ENCODE peak calls at places on chromosomes 5 and 9, in six cellular contexts. R is heart left ventricle, F is upper lobe of right lung, D is heart right ventricle, Q is WERI-Rb-1, W is prostate gland. P is an unnamed sample.

GRCh38 chr9:78218890-78219289 is 17.0 kb upstream of the CEP78 start:
- DNase-seq in F (no peak), D (no peak), R (no peak), W (no peak), Q (no peak), P (no peak)

GRCh38 chr9:71916834-71917534 is 5.5 kb downstream of the C9orf85 start:
- DNase-seq in F (no peak), D (no peak), R (no peak), Q (no peak), W (no peak), P (no peak)

GRCh38 chr5:78787763-78788162 is 139.2 kb upstream of the LHFPL2 start:
- DNase-seq in D (no peak), Q (no peak), W (no peak), R (no peak), F (no peak), P (peak)

GRCh38 chr5:65742565-65743231 is 20.7 kb downstream of the NLN start:
- DNase-seq in Q (no peak), F (no peak), D (no peak), R (no peak), W (no peak), P (peak)

GRCh38 chr5:90802695-90803317 is 244.2 kb downstream of the ADGRV1 start:
- DNase-seq in F (no peak), D (peak), W (peak), R (no peak), Q (peak), P (peak)

GRCh38 chr9:114583371-114583770 is 4.2 kb upstream of the ATP6V1G1 start:
- DNase-seq in W (no peak), D (no peak), Q (no peak), F (no peak), R (no peak), P (no peak)

GRCh38 chr9:95157491-95158151 is 159.9 kb downstream of the FANCC start:
- DNase-seq in D (peak), R (no peak), F (no peak), W (peak), Q (no peak), P (peak)

GRCh38 chr9:124553738-124554137 is 46.5 kb upstream of the NR5A1 start:
- DNase-seq in Q (no peak), W (no peak), D (no peak), R (no peak), F (no peak), P (peak)

GRCh38 chr9:100714372-100715099 is 136.7 kb downstream of the CAVIN4 start:
- DNase-seq in R (no peak), D (peak), W (peak), F (no peak), Q (peak), P (peak)

GRCh38 chr5:170477906-170478305 is 25.9 kb upstream of the KCNIP1 start:
- DNase-seq in W (no peak), D (no peak), Q (no peak), R (no peak), F (no peak), P (no peak)

GRCh38 chr9:101512116-101512515 is 21.5 kb upstream of the RNF20 start:
- DNase-seq in D (no peak), Q (no peak), W (no peak), F (no peak), R (no peak), P (no peak)

GRCh38 chr9:77944556-77945261 is 86.9 kb downstream of the GNAQ start:
- DNase-seq in D (peak), R (no peak), W (peak), F (peak), Q (no peak), P (no peak)

GRCh38 chr5:31133488-31133887 is 60.0 kb upstream of the CDH6 start:
- DNase-seq in Q (no peak), W (no peak), D (no peak), R (no peak), F (no peak), P (peak)

GRCh38 chr5:149664666-149665415 is 65.3 kb upstream of the PPARGC1B start:
- DNase-seq in Q (no peak), R (no peak), W (no peak), F (no peak), D (no peak), P (no peak)

GRCh38 chr9:93024646-93024910 is 33.9 kb upstream of the SUSD3 start:
- DNase-seq in W (no peak), D (no peak), R (no peak), Q (no peak), F (no peak), P (no peak)

GRCh38 chr9:93022066-93022465 is 36.4 kb upstream of the SUSD3 start:
- DNase-seq in W (no peak), F (no peak), R (no peak), Q (no peak), D (no peak), P (no peak)

GRCh38 chr9:93024986-93025630 is 33.4 kb upstream of the SUSD3 start:
- DNase-seq in D (no peak), W (no peak), R (no peak), Q (no peak), F (no peak), P (no peak)

GRCh38 chr9:93022721-93023520 is 35.6 kb upstream of the SUSD3 start:
- DNase-seq in W (no peak), Q (no peak), D (no peak), R (no peak), F (no peak), P (no peak)

GRCh38 chr9:93023521-93023815 is 35.0 kb upstream of the SUSD3 start:
- DNase-seq in D (no peak), R (no peak), F (no peak), W (no peak), Q (no peak), P (no peak)
- TF ChIP-seq CTCF in D (no peak), R (no peak), F (no peak), W (no peak), Q (no peak), P (no peak)

GRCh38 chr9:91894023-91894422 is 56.0 kb downstream of the ROR2 start:
- DNase-seq in D (no peak), W (no peak), R (no peak), F (no peak), Q (no peak), P (no peak)
- H3K4me3 ChIP-seq in D (no peak), W (no peak), R (no peak), F (no peak), Q (no peak), P (no peak)

GRCh38 chr5:124744170-124744911 is 2.1 kb downstream of the ZNF608 start:
- DNase-seq in F (peak), R (peak), W (peak), D (peak), Q (peak), P (peak)
- TF ChIP-seq CTCF in F (no peak), R (no peak), W (no peak), D (no peak), Q (no peak), P (peak)

GRCh38 chr5:127008300-127008975 is 21.9 kb downstream of the MARCHF3 start:
- DNase-seq in W (no peak), R (no peak), F (no peak), Q (no peak), D (peak), P (no peak)
- H3K4me3 ChIP-seq in W (no peak), R (no peak), F (no peak), Q (no peak), D (no peak), P (no peak)

GRCh38 chr5:52800394-52801213 is 12.9 kb downstream of the ITGA1 start:
- DNase-seq in D (peak), F (peak), R (peak), W (peak), Q (peak), P (peak)
- TF ChIP-seq CTCF in D (no peak), F (no peak), R (no peak), W (peak), Q (peak), P (peak)

GRCh38 chr9:136978865-136979544 is 1.7 kb downstream of the PTGDS start:
- DNase-seq in F (no peak), W (no peak), R (no peak), D (no peak), Q (no peak), P (no peak)
- H3K4me3 ChIP-seq in F (no peak), W (no peak), R (no peak), D (peak), Q (no peak), P (no peak)

GRCh38 chr5:13659391-13659790 is 285.1 kb downstream of the DNAH5 start:
- DNase-seq in R (no peak), D (no peak), F (no peak), W (no peak), Q (no peak), P (peak)

GRCh38 chr5:13664377-13664776 is 280.1 kb downstream of the DNAH5 start:
- DNase-seq in Q (no peak), F (no peak), D (no peak), R (no peak), W (no peak), P (peak)

GRCh38 chr5:13662646-13663045 is 281.8 kb downstream of the DNAH5 start:
- DNase-seq in R (no peak), D (no peak), W (no peak), F (no peak), Q (no peak), P (peak)

GRCh38 chr5:13658761-13659160 is 285.7 kb downstream of the DNAH5 start:
- DNase-seq in F (no peak), D (no peak), Q (no peak), W (no peak), R (no peak), P (no peak)

DNA sequence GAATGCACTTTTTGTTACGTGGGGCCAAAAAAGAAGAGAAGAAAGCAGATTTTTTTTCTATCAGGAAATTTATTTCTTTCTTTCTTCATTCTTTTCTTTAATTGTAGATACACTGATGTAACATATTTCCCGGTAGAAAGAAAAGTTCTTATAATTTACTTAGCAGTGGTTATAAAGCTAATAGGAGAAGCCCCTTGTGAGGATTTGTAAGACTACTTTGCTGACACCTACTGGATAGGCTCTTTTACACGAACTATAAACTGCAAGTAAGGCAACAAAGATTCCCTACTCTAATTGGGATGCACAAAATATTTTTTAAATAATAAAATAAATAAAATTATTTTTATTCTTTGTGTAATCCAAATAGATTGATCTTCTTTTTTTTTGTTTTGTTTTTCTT is 284.4 kb downstream of the DNAH5 start:
- DNase-seq in R (no peak), Q (no peak), D (no peak), F (no peak), W (no peak), P (peak)
- TF ChIP-seq CTCF in R (no peak), Q (peak), D (no peak), F (no peak), W (no peak), P (no peak)

GRCh38 chr5:93611900-93612898 is 29.2 kb downstream of the NR2F1 start:
- DNase-seq in F (no peak), W (no peak), D (no peak), Q (no peak), R (no peak), P (no peak)
- H3K4me3 ChIP-seq in F (no peak), W (no peak), D (no peak), Q (no peak), R (no peak), P (no peak)

GRCh38 chr9:136264046-136264802 is 18.6 kb upstream of the QSOX2 start:
- DNase-seq in D (no peak), Q (peak), R (peak), W (no peak), F (no peak), P (no peak)
- TF ChIP-seq CTCF in D (no peak), Q (peak), R (no peak), W (no peak), F (no peak), P (no peak)

P was measured in fibroblast of pulmonary artery.